ENCODE peak calls at places on chromosomes 3 and 15, in seven cellular contexts. One of them, this sample, is unnamed.

GRCh38 chr15:50218691-50219090 is 36.7 kb downstream of the SLC27A2 start:
- DNase-seq in trophoblast cell: no peak
- DNase-seq in H1: no peak
- DNase-seq in neuronal stem cell: no peak
- DNase-seq in H9: no peak
- DNase-seq in mesendoderm: no peak
- DNase-seq in mesenchymal stem cell: no peak
- DNase-seq in this sample: no peak

GRCh38 chr3:14769531-14770325 is 49.0 kb upstream of the FGD5 start:
- DNase-seq in H1: peak
- DNase-seq in trophoblast cell: no peak
- DNase-seq in mesenchymal stem cell: no peak
- DNase-seq in mesendoderm: no peak
- DNase-seq in H9: no peak
- DNase-seq in neuronal stem cell: no peak
- DNase-seq in this sample: no peak

GRCh38 chr3:64063207-64063981 is 40.1 kb upstream of the PSMD6 start:
- DNase-seq in mesendoderm: peak
- DNase-seq in mesenchymal stem cell: no peak
- DNase-seq in trophoblast cell: no peak
- DNase-seq in neuronal stem cell: no peak
- DNase-seq in H9: no peak
- DNase-seq in H1: no peak
- DNase-seq in this sample: peak

GRCh38 chr3:133535971-133536634 is 37.4 kb upstream of the CDV3 start:
- DNase-seq in neuronal stem cell: no peak
- DNase-seq in mesendoderm: no peak
- DNase-seq in H1: no peak
- DNase-seq in trophoblast cell: no peak
- DNase-seq in H9: no peak
- DNase-seq in mesenchymal stem cell: peak
- DNase-seq in this sample: peak

GRCh38 chr3:66673305-66673704 is 172.5 kb upstream of the LRIG1 start:
- DNase-seq in neuronal stem cell: no peak
- DNase-seq in H1: no peak
- DNase-seq in mesenchymal stem cell: no peak
- DNase-seq in mesendoderm: no peak
- DNase-seq in H9: no peak
- DNase-seq in trophoblast cell: no peak
- DNase-seq in this sample: peak

GRCh38 chr3:15050405-15051092 is 14.6 kb downstream of the MRPS25 start:
- DNase-seq in mesenchymal stem cell: no peak
- DNase-seq in H9: no peak
- DNase-seq in neuronal stem cell: no peak
- DNase-seq in H1: no peak
- DNase-seq in trophoblast cell: no peak
- DNase-seq in mesendoderm: no peak
- DNase-seq in this sample: no peak

GRCh38 chr3:38636464-38636863 is 13.0 kb downstream of the SCN5A start:
- DNase-seq in trophoblast cell: no peak
- DNase-seq in neuronal stem cell: no peak
- DNase-seq in H9: peak
- DNase-seq in mesendoderm: no peak
- DNase-seq in H1: no peak
- DNase-seq in mesenchymal stem cell: no peak
- DNase-seq in this sample: no peak

GRCh38 chr3:138493804-138494606 is 59.6 kb downstream of the ESYT3 start:
- DNase-seq in mesendoderm: no peak
- DNase-seq in trophoblast cell: peak
- DNase-seq in neuronal stem cell: no peak
- DNase-seq in mesenchymal stem cell: peak
- DNase-seq in H9: no peak
- DNase-seq in H1: no peak
- DNase-seq in this sample: peak

GRCh38 chr3:45639044-45639392 is 44.5 kb downstream of the LIMD1 start:
- DNase-seq in mesendoderm: no peak
- DNase-seq in H1: no peak
- DNase-seq in trophoblast cell: peak
- DNase-seq in mesenchymal stem cell: no peak
- DNase-seq in neuronal stem cell: no peak
- DNase-seq in H9: no peak
- DNase-seq in this sample: no peak

DNA sequence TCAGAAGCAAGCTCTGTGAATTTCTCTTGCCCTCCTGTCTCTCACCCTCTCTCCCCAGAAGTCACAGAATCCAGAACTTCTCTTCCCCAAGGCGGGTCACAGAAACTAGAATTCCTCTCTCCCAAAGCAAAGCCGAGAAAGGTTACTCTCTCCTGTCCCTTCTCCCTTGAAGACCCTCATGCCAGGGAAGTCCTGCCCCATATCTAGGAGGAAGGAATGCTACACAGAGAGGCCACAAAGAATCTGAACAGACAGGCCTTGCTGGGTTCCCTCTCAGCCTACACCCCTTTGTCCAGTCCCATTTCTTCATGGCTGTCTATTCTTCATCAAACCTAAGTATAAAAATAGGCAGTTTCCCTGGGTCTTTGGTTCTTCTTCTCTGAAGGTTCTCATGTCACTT is 29.8 kb downstream of the ANP32A start:
- DNase-seq in mesenchymal stem cell: no peak
- DNase-seq in H9: no peak
- DNase-seq in mesendoderm: no peak
- DNase-seq in neuronal stem cell: no peak
- DNase-seq in H1: no peak
- DNase-seq in trophoblast cell: peak
- DNase-seq in this sample: no peak
- H2AK5ac ChIP-seq in mesenchymal stem cell: peak
- H2AK5ac ChIP-seq in H9: no peak
- H2AK5ac ChIP-seq in mesendoderm: no peak
- H2AK5ac ChIP-seq in neuronal stem cell: no peak
- H2AK5ac ChIP-seq in H1: no peak
- H2AK5ac ChIP-seq in trophoblast cell: no peak
- H2AK5ac ChIP-seq in this sample: no peak

GRCh38 chr3:56788506-56788905 is 13.2 kb downstream of the ARHGEF3 start:
- DNase-seq in mesendoderm: no peak
- DNase-seq in H9: no peak
- DNase-seq in neuronal stem cell: no peak
- DNase-seq in mesenchymal stem cell: no peak
- DNase-seq in H1: no peak
- DNase-seq in trophoblast cell: no peak
- DNase-seq in this sample: no peak

GRCh38 chr3:56785499-56785898 is 16.2 kb downstream of the ARHGEF3 start:
- DNase-seq in mesenchymal stem cell: no peak
- DNase-seq in neuronal stem cell: no peak
- DNase-seq in H1: no peak
- DNase-seq in trophoblast cell: no peak
- DNase-seq in H9: no peak
- DNase-seq in mesendoderm: no peak
- DNase-seq in this sample: no peak

GRCh38 chr3:56784452-56785001 is 17.2 kb downstream of the ARHGEF3 start:
- DNase-seq in trophoblast cell: no peak
- DNase-seq in mesendoderm: no peak
- DNase-seq in H1: no peak
- DNase-seq in H9: no peak
- DNase-seq in mesenchymal stem cell: no peak
- DNase-seq in neuronal stem cell: no peak
- DNase-seq in this sample: no peak

GRCh38 chr3:56787784-56788256 is 13.9 kb downstream of the ARHGEF3 start:
- DNase-seq in mesenchymal stem cell: no peak
- DNase-seq in trophoblast cell: no peak
- DNase-seq in mesendoderm: no peak
- DNase-seq in neuronal stem cell: no peak
- DNase-seq in H9: no peak
- DNase-seq in H1: no peak
- DNase-seq in this sample: no peak

GRCh38 chr3:56787258-56787777 is 14.4 kb downstream of the ARHGEF3 start:
- DNase-seq in H9: no peak
- DNase-seq in mesenchymal stem cell: no peak
- DNase-seq in neuronal stem cell: no peak
- DNase-seq in mesendoderm: no peak
- DNase-seq in H1: no peak
- DNase-seq in trophoblast cell: no peak
- DNase-seq in this sample: no peak
- H2AK5ac ChIP-seq in H9: no peak
- H2AK5ac ChIP-seq in mesenchymal stem cell: no peak
- H2AK5ac ChIP-seq in neuronal stem cell: no peak
- H2AK5ac ChIP-seq in mesendoderm: no peak
- H2AK5ac ChIP-seq in H1: no peak
- H2AK5ac ChIP-seq in trophoblast cell: no peak
- H2AK5ac ChIP-seq in this sample: no peak

DNA sequence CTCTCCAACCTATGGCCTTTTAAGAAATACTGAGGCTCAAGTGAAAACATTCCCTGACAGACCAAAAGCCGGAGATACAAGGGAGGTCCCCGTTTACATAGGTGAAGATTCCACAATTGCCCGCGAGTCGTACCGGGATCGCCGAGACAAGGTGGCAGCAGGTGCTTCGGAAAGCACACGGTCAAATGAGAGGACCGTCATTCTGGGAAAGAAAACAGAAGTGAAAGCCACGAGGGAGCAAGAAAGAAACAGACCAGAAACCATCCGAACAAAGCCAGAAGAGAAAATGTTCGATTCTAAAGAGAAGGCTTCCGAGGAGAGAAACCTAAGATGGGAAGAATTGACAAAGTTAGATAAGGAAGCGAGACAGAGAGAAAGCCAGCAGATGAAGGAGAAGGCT is 24.8 kb downstream of the SYNM start:
- DNase-seq in mesenchymal stem cell: no peak
- DNase-seq in H9: no peak
- DNase-seq in H1: no peak
- DNase-seq in neuronal stem cell: no peak
- DNase-seq in mesendoderm: no peak
- DNase-seq in trophoblast cell: no peak
- DNase-seq in this sample: no peak
- H2AK5ac ChIP-seq in mesenchymal stem cell: no peak
- H2AK5ac ChIP-seq in H9: no peak
- H2AK5ac ChIP-seq in H1: no peak
- H2AK5ac ChIP-seq in neuronal stem cell: no peak
- H2AK5ac ChIP-seq in mesendoderm: no peak
- H2AK5ac ChIP-seq in trophoblast cell: no peak
- H2AK5ac ChIP-seq in this sample: no peak

GRCh38 chr3:47431225-47431624 is 44.5 kb downstream of the SCAP start:
- DNase-seq in mesendoderm: no peak
- DNase-seq in H1: no peak
- DNase-seq in neuronal stem cell: no peak
- DNase-seq in H9: no peak
- DNase-seq in mesenchymal stem cell: no peak
- DNase-seq in trophoblast cell: no peak
- DNase-seq in this sample: no peak
- H2AK5ac ChIP-seq in mesendoderm: no peak
- H2AK5ac ChIP-seq in H1: no peak
- H2AK5ac ChIP-seq in neuronal stem cell: no peak
- H2AK5ac ChIP-seq in H9: no peak
- H2AK5ac ChIP-seq in mesenchymal stem cell: no peak
- H2AK5ac ChIP-seq in trophoblast cell: no peak
- H2AK5ac ChIP-seq in this sample: no peak

DNA sequence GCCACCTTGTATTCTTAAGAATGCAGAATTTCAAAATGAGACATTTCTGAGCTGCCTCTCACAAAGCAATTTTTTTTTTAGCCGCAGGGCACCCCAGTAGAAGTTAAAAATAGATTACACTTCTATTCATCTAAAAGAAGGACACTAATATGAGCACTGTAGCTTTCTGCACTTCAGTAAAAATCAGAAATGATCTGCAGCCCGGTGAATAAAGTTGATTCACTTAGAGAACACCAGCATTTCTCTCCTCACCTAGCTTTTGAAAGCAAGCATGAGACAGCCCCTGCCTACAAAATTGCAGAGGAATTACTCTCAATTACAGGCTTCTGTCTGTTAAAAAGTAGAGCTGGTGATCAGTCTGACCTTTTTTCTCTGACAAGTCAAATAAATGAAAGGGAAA is 1062.4 kb downstream of the FHIT start:
- DNase-seq in mesenchymal stem cell: no peak
- DNase-seq in mesendoderm: no peak
- DNase-seq in H1: no peak
- DNase-seq in neuronal stem cell: no peak
- DNase-seq in H9: no peak
- DNase-seq in trophoblast cell: peak
- DNase-seq in this sample: no peak
- H2AK5ac ChIP-seq in mesenchymal stem cell: no peak
- H2AK5ac ChIP-seq in mesendoderm: no peak
- H2AK5ac ChIP-seq in H1: no peak
- H2AK5ac ChIP-seq in neuronal stem cell: no peak
- H2AK5ac ChIP-seq in H9: no peak
- H2AK5ac ChIP-seq in trophoblast cell: no peak
- H2AK5ac ChIP-seq in this sample: no peak

DNA sequence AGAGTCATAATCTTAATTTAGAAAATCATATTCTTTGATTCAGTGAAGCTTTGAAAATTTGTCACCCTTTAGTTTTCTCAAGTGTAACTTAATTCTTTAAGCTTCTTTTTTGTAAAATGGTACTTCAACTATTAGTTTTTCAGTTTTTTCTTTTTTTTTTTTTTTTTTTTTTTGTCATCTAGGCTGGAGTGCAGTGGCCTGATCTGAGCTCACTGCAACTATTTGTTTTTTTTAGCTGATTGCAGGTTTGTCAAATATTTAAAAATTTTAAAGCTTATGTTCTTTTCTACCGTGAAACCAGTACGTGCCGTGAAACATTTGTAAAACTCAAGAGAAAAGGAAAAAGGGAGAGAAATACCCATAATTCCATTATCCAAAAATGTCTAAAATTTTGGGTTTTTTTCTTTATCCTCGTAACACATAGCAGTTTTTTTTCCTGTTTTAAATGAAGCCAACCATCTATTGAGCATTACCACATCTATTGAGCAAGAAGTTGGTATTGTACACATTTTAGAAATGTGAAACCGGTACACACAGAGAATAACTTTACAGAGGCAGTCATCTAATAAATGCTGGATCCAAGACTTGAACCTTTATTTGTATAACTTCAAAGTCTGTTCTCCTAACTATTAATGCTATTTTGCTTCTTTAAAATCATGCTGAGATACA is 25.7 kb downstream of the ECT2 start:
- DNase-seq in neuronal stem cell: no peak
- DNase-seq in mesendoderm: no peak
- DNase-seq in H9: no peak
- DNase-seq in mesenchymal stem cell: peak
- DNase-seq in trophoblast cell: peak
- DNase-seq in H1: no peak
- DNase-seq in this sample: peak
- H2AK5ac ChIP-seq in neuronal stem cell: no peak
- H2AK5ac ChIP-seq in mesendoderm: no peak
- H2AK5ac ChIP-seq in H9: no peak
- H2AK5ac ChIP-seq in mesenchymal stem cell: no peak
- H2AK5ac ChIP-seq in trophoblast cell: no peak
- H2AK5ac ChIP-seq in H1: no peak
- H2AK5ac ChIP-seq in this sample: no peak

DNA sequence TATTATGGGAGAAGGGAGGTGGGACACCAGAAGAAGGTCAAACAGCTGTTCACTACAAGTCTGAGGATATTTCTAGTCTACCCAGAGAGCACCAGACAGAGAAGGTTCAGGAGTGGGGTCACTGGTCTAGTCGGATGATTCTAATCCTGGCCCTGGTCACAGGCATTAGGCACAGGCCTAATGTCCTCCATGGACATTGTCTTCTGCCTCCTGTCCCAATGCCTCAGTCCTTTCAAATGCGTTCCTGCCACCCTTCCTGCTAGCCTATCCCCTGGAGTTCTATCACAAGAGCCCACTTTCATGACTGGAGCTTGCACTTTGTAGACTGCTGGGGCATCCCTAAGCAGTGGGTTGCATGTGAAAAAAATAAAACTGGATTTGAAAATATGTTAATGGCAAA is 83.9 kb upstream of the PFN2 start:
- DNase-seq in trophoblast cell: no peak
- DNase-seq in H9: no peak
- DNase-seq in mesenchymal stem cell: no peak
- DNase-seq in neuronal stem cell: no peak
- DNase-seq in mesendoderm: no peak
- DNase-seq in H1: no peak
- DNase-seq in this sample: no peak
- H2AK5ac ChIP-seq in trophoblast cell: no peak
- H2AK5ac ChIP-seq in H9: no peak
- H2AK5ac ChIP-seq in mesenchymal stem cell: no peak
- H2AK5ac ChIP-seq in neuronal stem cell: no peak
- H2AK5ac ChIP-seq in mesendoderm: no peak
- H2AK5ac ChIP-seq in H1: no peak
- H2AK5ac ChIP-seq in this sample: no peak

This sample was measured in IMR-90.